ENCODE peak calls at places on chromosomes 11 and 22, in seven cellular contexts. M is GM12891, P is H1, H is SK-N-SH, I is K562, F is GM12878, G is HepG2. B is an unnamed sample.

GRCh38 chr11:43643898-43644625 is 36.5 kb upstream of the HSD17B12 start:
- DNase-seq in M (peak; percentile 71), P (peak; percentile 33), H (peak; percentile 87), I (peak; percentile 90), F (peak; percentile 45), G (peak; percentile 77), B (peak; percentile 75)

GRCh38 chr22:30348395-30348794 is 8.3 kb downstream of the SF3A1 start:
- DNase-seq in M (no peak), P (no peak), H (no peak), I (no peak), F (no peak), G (no peak), B (no peak)

GRCh38 chr22:30890689-30891442 is 77.7 kb downstream of the MORC2 start:
- DNase-seq in M (peak; percentile 78), P (no peak), H (peak; percentile 79), I (peak; percentile 43), F (no peak), G (no peak), B (peak; percentile 73)

GRCh38 chr11:66047541-66048365 is 1.2 kb downstream of the GAL3ST3 start:
- DNase-seq in M (no peak), P (no peak), H (no peak), I (no peak), F (no peak), G (no peak), B (no peak)

GRCh38 chr11:133937468-133937867 is 19.3 kb downstream of the IGSF9B start:
- DNase-seq in M (no peak), P (no peak), H (no peak), I (no peak), F (no peak), G (no peak), B (no peak)

GRCh38 chr22:35735622-35736021 is 17.9 kb downstream of the APOL5 start:
- DNase-seq in M (no peak), P (no peak), H (no peak), I (no peak), F (no peak), G (no peak), B (no peak)

GRCh38 chr11:68399916-68400315 is 60.6 kb upstream of the PPP6R3 start:
- DNase-seq in M (no peak), P (no peak), H (no peak), I (no peak), F (no peak), G (no peak), B (no peak)

GRCh38 chr11:45333506-45333971 is 47.4 kb upstream of the SYT13 start:
- DNase-seq in M (no peak), P (no peak), H (peak; percentile 29), I (peak; percentile 84), F (no peak), G (peak; percentile 15), B (no peak)

GRCh38 chr11:19664896-19665548 is 47.6 kb upstream of the NAV2 start:
- DNase-seq in M (no peak), P (no peak), H (no peak), I (no peak), F (no peak), G (no peak), B (no peak)

GRCh38 chr11:92180664-92181251 is 43.9 kb upstream of the FAT3 start:
- DNase-seq in M (no peak), P (no peak), H (no peak), I (no peak), F (no peak), G (no peak), B (no peak)

GRCh38 chr11:73140213-73141030 is 1.7 kb downstream of the FCHSD2 start:
- DNase-seq in M (no peak), P (no peak), H (peak; percentile 56), I (no peak), F (no peak), G (no peak), B (no peak)

GRCh38 chr22:19622061-19622441 is 92.3 kb upstream of the SEPTIN5 start:
- DNase-seq in M (no peak), P (no peak), H (no peak), I (no peak), F (peak; percentile 40), G (no peak), B (no peak)

GRCh38 chr22:45183974-45184373 is 20.2 kb downstream of the NUP50 start:
- DNase-seq in M (no peak), P (no peak), H (no peak), I (no peak), F (no peak), G (no peak), B (no peak)

GRCh38 chr11:63909621-63910506 is 7.1 kb downstream of the RCOR2 start:
- DNase-seq in M (no peak), P (no peak), H (peak; percentile 94), I (no peak), F (no peak), G (no peak), B (no peak)

GRCh38 chr22:25492162-25492561 is 72.3 kb upstream of the GRK3 start:
- DNase-seq in M (no peak), P (no peak), H (no peak), I (no peak), F (no peak), G (no peak), B (no peak)

GRCh38 chr22:35749808-35750207 is 32.1 kb downstream of the APOL5 start:
- DNase-seq in M (no peak), P (no peak), H (no peak), I (no peak), F (peak; percentile 79), G (no peak), B (no peak)

GRCh38 chr11:48088682-48089050 is 108.3 kb downstream of the PTPRJ start:
- DNase-seq in M (no peak), P (no peak), H (no peak), I (no peak), F (no peak), G (no peak), B (no peak)

GRCh38 chr11:5522308-5522707 is 5.8 kb upstream of the UBQLNL start:
- DNase-seq in M (no peak), P (no peak), H (no peak), I (no peak), F (no peak), G (no peak), B (no peak)

GRCh38 chr11:117986981-117987495 is 844 bp downstream of the IL10RA start:
- DNase-seq in M (peak; percentile 59), P (no peak), H (no peak), I (no peak), F (peak; percentile 92), G (no peak), B (peak; percentile 50)
- TF ChIP-seq TAF1 in M (peak; percentile 48), P (no peak), H (no peak), I (no peak), F (peak; percentile 22), G (no peak), B (no peak)

DNA sequence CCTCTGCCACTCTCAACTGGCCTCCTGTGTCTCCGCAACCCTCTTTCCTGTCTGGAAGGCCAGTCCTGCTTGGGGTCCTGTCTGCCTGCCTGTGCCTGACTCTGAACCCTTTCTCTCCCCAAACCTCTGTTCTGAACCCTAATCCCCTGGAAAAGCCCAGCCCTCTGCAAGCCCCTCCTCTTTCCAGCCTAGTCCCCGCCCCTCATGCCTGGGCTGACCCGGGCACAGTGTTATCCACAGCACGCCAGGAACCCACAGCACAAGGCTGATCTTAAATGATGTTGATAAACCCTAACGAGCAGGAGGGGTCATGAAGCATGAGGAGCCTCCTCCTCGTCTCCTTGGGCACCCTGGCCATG is at the start of gene IFITM10:
- DNase-seq in M (no peak), P (no peak), H (peak; percentile 51), I (peak; percentile 44), F (no peak), G (no peak), B (no peak)
- TF ChIP-seq POLR2AphosphoS5 in M (no peak), P (no peak), H (no peak), I (no peak), F (no peak), G (peak; percentile 17), B (no peak)

GRCh38 chr22:43884600-43885318 is 7.1 kb downstream of the PNPLA5 start:
- DNase-seq in M (peak; percentile 66), P (no peak), H (peak; percentile 75), I (peak; percentile 72), F (peak; percentile 33), G (no peak), B (peak; percentile 72)

GRCh38 chr22:43881091-43882061 is 10.4 kb downstream of the PNPLA5 start:
- DNase-seq in M (no peak), P (no peak), H (no peak), I (no peak), F (no peak), G (no peak), B (no peak)

GRCh38 chr22:43882122-43882767 is 9.6 kb downstream of the PNPLA5 start:
- DNase-seq in M (no peak), P (no peak), H (no peak), I (no peak), F (no peak), G (no peak), B (no peak)

GRCh38 chr22:43883719-43884415 is 7.9 kb downstream of the PNPLA5 start:
- DNase-seq in M (no peak), P (no peak), H (no peak), I (no peak), F (no peak), G (no peak), B (no peak)

GRCh38 chr22:43883012-43883661 is 8.7 kb downstream of the PNPLA5 start:
- DNase-seq in M (peak; percentile 79), P (peak; percentile 65), H (peak; percentile 74), I (peak; percentile 76), F (no peak), G (peak; percentile 77), B (peak; percentile 65)
- TF ChIP-seq TAF1 in M (no peak), P (no peak), H (no peak), I (no peak), F (no peak), G (no peak), B (no peak)

GRCh38 chr11:130897262-130898182 is 18.8 kb downstream of the SNX19 start:
- DNase-seq in M (no peak), P (no peak), H (no peak), I (no peak), F (no peak), G (no peak), B (no peak)
- TF ChIP-seq POLR2AphosphoS5 in M (no peak), P (no peak), H (no peak), I (no peak), F (no peak), G (no peak), B (no peak)

GRCh38 chr11:15663778-15664218 is 549.1 kb downstream of the INSC start:
- DNase-seq in M (no peak), P (no peak), H (no peak), I (no peak), F (no peak), G (no peak), B (no peak)
- TF ChIP-seq TAF1 in M (no peak), P (no peak), H (no peak), I (no peak), F (no peak), G (no peak), B (no peak)

B was measured in GM12892.